ENCODE peak calls at places on chromosomes 1 and 21, in four cellular contexts. Z, D, Y and U are unnamed samples.

GRCh38 chr1:168225476-168226190 is at the start of gene SFT2D2:
- DNase-seq in Z (peak), D (peak), Y (peak), U (peak)

GRCh38 chr1:199352351-199352750 is 675.2 kb upstream of the NR5A2 start:
- DNase-seq in Z (no peak), D (no peak), Y (no peak), U (no peak)

GRCh38 chr21:41142051-41142795 is 25.7 kb upstream of the BACE2 start:
- DNase-seq in Z (peak), D (no peak), Y (no peak), U (no peak)

GRCh38 chr21:42403611-42404231 is at the start of gene UBASH3A:
- DNase-seq in Z (no peak), D (no peak), Y (no peak), U (peak)

GRCh38 chr21:44557491-44558328 is 885 bp downstream of the KRTAP10-3 start:
- DNase-seq in Z (no peak), D (no peak), Y (no peak), U (no peak)

GRCh38 chr1:35062518-35063196 is 16.5 kb upstream of the ZMYM1 start:
- DNase-seq in Z (no peak), D (no peak), Y (no peak), U (no peak)

GRCh38 chr1:95229042-95229441 is 5.0 kb upstream of the RWDD3 start:
- DNase-seq in Z (no peak), D (no peak), Y (no peak), U (no peak)

GRCh38 chr1:41751804-41752513 is 166.8 kb downstream of the HIVEP3 start:
- DNase-seq in Z (no peak), D (no peak), Y (peak), U (no peak)

GRCh38 chr1:187839873-187840272 is 1011.1 kb downstream of the PLA2G4A start:
- DNase-seq in Z (no peak), D (no peak), Y (peak), U (no peak)

GRCh38 chr1:198650506-198650905 is 11.7 kb downstream of the PTPRC start:
- DNase-seq in Z (no peak), D (no peak), Y (no peak), U (no peak)

GRCh38 chr21:38241029-38241740 is 15.6 kb upstream of the KCNJ15 start:
- DNase-seq in Z (peak), D (no peak), Y (no peak), U (no peak)

GRCh38 chr1:19096036-19096833 is 113.8 kb downstream of the UBR4 start:
- DNase-seq in Z (no peak), D (no peak), Y (peak), U (no peak)

GRCh38 chr1:8047686-8048522 is 21.8 kb upstream of the ERRFI1 start:
- DNase-seq in Z (no peak), D (no peak), Y (peak), U (no peak)

GRCh38 chr1:153506831-153507413 is 28.9 kb downstream of the S100A6 start:
- DNase-seq in Z (peak), D (peak), Y (no peak), U (no peak)

GRCh38 chr1:4599951-4600481 is 54.4 kb upstream of the AJAP1 start:
- DNase-seq in Z (no peak), D (no peak), Y (peak), U (no peak)

GRCh38 chr1:198064181-198064580 is 92.6 kb upstream of the NEK7 start:
- DNase-seq in Z (no peak), D (no peak), Y (no peak), U (no peak)

GRCh38 chr1:39395357-39395831 is 96.0 kb upstream of the BMP8A start:
- DNase-seq in Z (no peak), D (no peak), Y (peak), U (no peak)

GRCh38 chr1:156625436-156626078 is 6.3 kb downstream of the HAPLN2 start:
- DNase-seq in Z (peak), D (peak), Y (peak), U (peak)

GRCh38 chr1:212566522-212567479 is 41.8 kb upstream of the ATF3 start:
- DNase-seq in Z (peak), D (peak), Y (peak), U (peak)
- TF ChIP-seq POLR2A in Z (no peak), D (no peak), Y (no peak), U (no peak)

DNA sequence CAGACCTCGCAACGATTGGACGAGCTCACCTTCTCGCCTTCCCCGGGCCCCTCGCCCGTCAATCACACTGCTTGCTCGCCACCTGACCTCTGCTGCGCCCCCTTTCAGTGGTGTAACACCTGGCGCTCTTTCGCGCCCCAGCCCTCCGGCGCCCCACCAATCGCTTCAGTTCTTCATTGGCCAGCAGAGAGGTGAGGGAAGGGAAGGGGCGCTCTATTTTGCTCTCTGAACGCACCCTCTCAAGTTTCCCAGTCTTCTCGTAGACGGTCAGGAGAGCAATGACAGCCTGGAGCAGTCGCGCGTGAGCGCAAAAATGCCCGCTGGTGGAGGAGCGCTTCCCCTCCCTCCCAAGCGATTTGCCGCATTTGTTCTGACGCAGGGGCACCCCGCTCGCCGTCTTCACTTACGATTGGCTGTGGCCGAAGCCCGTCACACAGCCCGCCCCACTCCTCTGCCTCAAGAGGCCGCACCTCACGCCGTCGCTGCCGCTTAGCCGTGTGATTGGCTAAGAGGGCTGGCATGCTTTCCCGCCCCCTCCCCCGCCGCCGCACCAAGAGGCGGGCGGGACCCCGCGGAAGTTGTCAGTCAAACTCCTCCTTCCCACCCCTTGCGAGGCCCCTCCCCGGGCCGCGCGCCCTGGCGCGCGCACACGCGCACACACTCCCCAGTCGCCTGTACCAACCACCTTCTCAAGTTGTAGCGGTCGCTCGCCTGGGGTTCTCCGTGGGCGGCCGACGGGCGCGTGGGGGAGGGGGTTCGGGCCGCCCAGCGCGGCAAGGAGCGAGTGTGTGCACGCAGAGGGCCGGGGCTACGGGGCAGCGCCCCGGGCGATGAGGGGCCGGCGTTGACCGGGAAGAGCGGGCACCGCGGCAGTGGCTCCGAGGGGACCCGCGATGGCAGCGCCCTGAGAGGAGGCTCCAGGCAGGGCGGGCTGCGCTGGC is at the start of gene PPP2R5A:
- DNase-seq in Z (peak), D (peak), Y (peak), U (peak)
- TF ChIP-seq POLR2A in Z (peak), D (peak), Y (peak), U (peak)

DNA sequence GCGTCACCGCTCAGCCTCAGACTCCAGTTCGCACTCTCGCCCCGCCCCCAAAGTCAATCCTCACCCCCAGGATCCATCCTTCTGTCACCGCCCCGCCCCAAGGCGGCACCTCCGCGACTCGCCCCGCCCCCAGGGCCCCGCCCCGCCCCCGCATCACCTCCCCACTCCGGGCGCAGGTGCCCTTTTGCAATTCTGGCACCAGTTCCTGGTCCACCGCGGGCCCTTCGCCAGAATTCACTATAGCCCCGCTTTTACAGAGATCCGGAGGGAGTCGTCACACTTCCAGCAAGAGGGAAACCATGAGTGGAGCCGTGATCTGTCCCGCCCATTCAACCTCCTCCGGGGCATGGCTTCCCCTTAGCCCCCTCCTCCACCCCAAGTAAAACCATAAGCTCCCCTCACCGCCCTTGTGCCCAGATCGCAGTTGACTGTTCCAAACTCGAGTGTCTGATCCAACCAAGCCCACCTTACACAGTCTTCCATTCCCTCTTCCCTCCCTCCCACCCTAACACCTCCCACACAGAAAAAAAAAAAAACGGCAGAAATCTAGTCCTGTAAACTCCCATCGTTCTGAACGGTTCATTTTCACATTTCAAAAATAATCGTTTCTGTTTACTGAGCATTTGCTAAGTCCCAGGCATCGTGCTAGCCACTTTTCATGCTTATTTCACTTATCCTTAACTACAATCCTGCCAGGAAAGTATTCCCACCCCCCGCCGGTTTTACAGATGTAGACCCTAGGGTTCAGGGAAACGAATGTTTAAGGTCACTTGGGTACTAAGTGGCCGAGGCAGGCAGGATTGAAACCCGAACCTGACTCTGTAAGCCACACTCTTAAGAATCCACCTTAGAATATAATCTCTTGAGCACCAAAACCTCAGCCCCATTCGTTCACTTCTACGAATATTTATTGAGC is 1.3 kb upstream of the CASP9 start:
- DNase-seq in Z (peak), D (peak), Y (peak), U (peak)
- TF ChIP-seq POLR2A in Z (no peak), D (peak), Y (no peak), U (no peak)

GRCh38 chr1:247102381-247102780 is 1.8 kb downstream of the ZNF669 start:
- DNase-seq in Z (no peak), D (no peak), Y (no peak), U (no peak)

GRCh38 chr1:247104965-247105364 is 809 bp upstream of the ZNF669 start:
- DNase-seq in Z (no peak), D (no peak), Y (no peak), U (no peak)

GRCh38 chr1:247105966-247106365 is 1.8 kb upstream of the ZNF669 start:
- DNase-seq in Z (no peak), D (no peak), Y (no peak), U (no peak)

GRCh38 chr1:247100676-247101279 is 3.4 kb downstream of the ZNF669 start:
- DNase-seq in Z (no peak), D (no peak), Y (no peak), U (no peak)

GRCh38 chr1:247103777-247104591 is at the start of gene ZNF669:
- DNase-seq in Z (peak), D (peak), Y (peak), U (peak)
- TF ChIP-seq POLR2A in Z (peak), D (peak), Y (peak), U (peak)

DNA sequence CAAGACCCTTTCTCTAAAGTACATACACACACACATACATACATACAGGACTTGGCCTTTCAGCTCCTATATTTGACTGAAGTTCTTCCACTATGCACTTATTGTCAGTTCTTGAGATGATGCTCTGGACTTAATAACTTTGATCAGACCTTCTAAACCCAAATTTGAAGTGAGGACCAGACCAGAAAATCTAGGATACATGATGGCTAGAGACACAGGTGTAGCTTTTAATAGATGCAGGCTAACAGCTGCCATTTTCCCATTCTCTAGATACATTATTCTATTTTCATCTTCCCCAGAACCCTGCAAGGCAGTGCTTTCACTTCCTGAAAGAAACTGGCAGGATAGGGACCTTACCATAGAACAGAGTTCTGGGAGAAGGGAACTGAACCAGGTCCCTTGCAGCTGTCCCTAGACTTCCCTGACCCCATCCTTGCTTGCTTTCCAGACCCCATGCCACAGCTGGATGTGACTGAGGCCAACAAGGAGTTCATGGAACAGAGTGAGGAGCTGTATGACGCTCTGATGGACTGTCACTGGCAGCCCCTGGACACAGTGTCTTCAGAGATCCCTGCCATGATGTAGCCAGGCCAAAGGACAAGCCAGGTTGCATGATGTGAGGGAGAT is 14.9 kb upstream of the RAB42 start:
- DNase-seq in Z (no peak), D (no peak), Y (peak), U (no peak)
- TF ChIP-seq POLR2A in Z (no peak), D (no peak), Y (no peak), U (peak)